ENCODE peak calls at places on chromosomes 1 and 21, in ten cellular contexts. W is A549, N is progenitor cell of endocrine pancreas, R is AG10803, M is fibroblast of mammary gland, G is D721Med, X is dorsolateral prefrontal cortex, A is heart left ventricle, H is kidney, D is heart right ventricle. Y is an unnamed sample.

GRCh38 chr1:31483012-31483946 is 70.3 kb downstream of the SERINC2 start:
- DNase-seq in W (peak; percentile 43), X (no peak), H (no peak), N (no peak), A (no peak), R (peak; percentile 98), M (peak; percentile 100), G (no peak), D (no peak), Y (peak; percentile 50)

GRCh38 chr1:200299571-200299970 is 110.3 kb downstream of the ZNF281 start:
- DNase-seq in A (no peak), W (no peak), X (no peak), G (no peak), N (no peak), R (peak; percentile 73), D (no peak), M (no peak), H (no peak), Y (no peak)

GRCh38 chr1:235404190-235404589 is 37.0 kb downstream of the TBCE start:
- DNase-seq in G (no peak), N (no peak), A (no peak), W (peak; percentile 90), R (no peak), M (no peak), H (no peak), X (no peak), D (no peak), Y (no peak)

GRCh38 chr1:17635811-17636210 is 96.3 kb downstream of the ARHGEF10L start:
- DNase-seq in X (peak; percentile 52), R (no peak), M (no peak), N (no peak), W (no peak), G (no peak), D (peak; percentile 39), H (no peak), A (peak; percentile 55), Y (no peak)

GRCh38 chr1:225426395-225427248 is 1.2 kb downstream of the LBR start:
- DNase-seq in D (peak; percentile 33), A (no peak), W (peak; percentile 30), H (peak; percentile 83), X (no peak), R (peak; percentile 31), N (no peak), G (peak; percentile 31), M (peak; percentile 42), Y (peak; percentile 45)

GRCh38 chr1:78279051-78279450 is 211.7 kb upstream of the PTGFR start:
- DNase-seq in X (no peak), N (no peak), D (no peak), A (no peak), W (no peak), G (no peak), M (peak; percentile 98), R (peak; percentile 97), H (no peak), Y (no peak)

GRCh38 chr1:184037849-184038591 is 492 bp upstream of the COLGALT2 start:
- DNase-seq in R (no peak), M (no peak), N (no peak), W (no peak), H (no peak), G (no peak), A (no peak), X (no peak), D (no peak), Y (no peak)

GRCh38 chr1:114176366-114176765 is 22.7 kb upstream of the SYT6 start:
- DNase-seq in D (no peak), W (no peak), X (no peak), R (no peak), H (no peak), N (no peak), G (no peak), M (no peak), A (no peak), Y (no peak)

GRCh38 chr1:233505130-233505529 is 108.8 kb upstream of the KCNK1 start:
- DNase-seq in H (no peak), G (no peak), A (no peak), D (no peak), X (no peak), M (no peak), W (no peak), N (no peak), R (no peak), Y (no peak)

GRCh38 chr1:119676571-119677206 is 28.6 kb upstream of the ZNF697 start:
- DNase-seq in D (no peak), M (peak; percentile 56), A (no peak), X (no peak), R (no peak), N (no peak), G (no peak), W (no peak), H (no peak), Y (no peak)

GRCh38 chr21:17119466-17120297 is 393.2 kb upstream of the CXADR start:
- DNase-seq in X (no peak), A (no peak), M (no peak), N (no peak), W (no peak), H (no peak), R (no peak), D (no peak), G (no peak), Y (no peak)

GRCh38 chr1:9766759-9767442 is 56.9 kb downstream of the CLSTN1 start:
- DNase-seq in W (peak; percentile 81), A (no peak), X (no peak), D (no peak), M (peak; percentile 99), H (no peak), R (peak; percentile 100), N (no peak), G (no peak), Y (no peak)

GRCh38 chr1:183864611-183865010 is 59.7 kb downstream of the RGL1 start:
- DNase-seq in M (no peak), R (no peak), G (no peak), X (no peak), D (no peak), W (no peak), N (no peak), A (no peak), H (no peak), Y (no peak)

GRCh38 chr1:17587693-17588047 is 48.2 kb downstream of the ARHGEF10L start:
- DNase-seq in D (no peak), M (peak; percentile 71), H (no peak), A (no peak), X (no peak), R (peak; percentile 99), G (no peak), W (peak; percentile 16), N (no peak), Y (no peak)

DNA sequence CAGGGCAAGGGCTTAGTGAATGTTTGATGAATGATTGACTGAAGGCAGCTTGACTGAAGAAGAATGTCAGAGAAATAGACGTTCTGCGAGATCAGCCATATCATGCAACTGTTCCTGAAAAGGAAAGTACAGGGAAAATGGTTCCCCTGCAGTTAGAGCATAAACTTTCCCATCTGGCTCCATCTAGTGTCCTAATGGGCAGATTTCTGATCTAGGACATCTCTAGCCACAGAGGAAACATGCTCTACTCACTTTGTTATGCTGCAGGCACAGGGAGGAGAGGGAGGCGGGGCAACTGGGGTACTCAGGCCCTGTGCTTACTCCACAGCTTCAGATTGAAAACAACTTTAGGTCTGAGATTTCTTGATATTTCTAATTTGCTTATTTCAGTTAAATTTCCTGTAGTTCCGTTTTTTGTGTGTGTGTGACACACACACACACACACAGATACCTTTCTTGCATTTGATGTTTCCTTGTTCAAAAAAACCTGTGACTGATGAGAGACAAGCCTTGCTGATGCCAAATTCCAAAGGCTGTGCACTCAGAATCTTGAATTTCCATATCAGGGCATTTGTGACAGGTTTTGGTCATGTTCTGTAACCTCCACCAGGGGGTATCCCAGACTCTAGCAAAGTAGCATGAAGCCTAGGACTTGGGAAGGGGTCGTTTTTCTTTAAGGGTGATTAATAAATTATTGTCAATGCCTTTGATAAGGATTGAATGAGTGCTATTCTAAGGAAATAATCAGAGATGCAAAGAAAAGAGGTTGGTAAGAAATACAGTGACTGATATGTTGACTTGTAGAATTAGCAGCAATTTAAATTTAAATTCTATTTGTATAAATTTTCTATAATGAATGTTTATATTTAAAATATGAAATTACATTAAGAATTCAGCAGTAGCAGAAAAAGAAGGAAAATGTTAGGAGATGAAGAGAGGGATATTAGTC is 139.7 kb upstream of the BEND5 start:
- DNase-seq in W (peak; percentile 71), M (peak; percentile 73), N (no peak), X (no peak), R (peak; percentile 79), G (no peak), H (no peak), A (no peak), D (no peak), Y (peak; percentile 45)
- TF ChIP-seq CTCF in W (peak; percentile 33), M (peak; percentile 70), N (peak; percentile 73), X (peak; percentile 45), R (peak; percentile 83), G (peak; percentile 72), H (peak; percentile 49), A (no peak), D (no peak), Y (peak; percentile 86)

GRCh38 chr1:6456800-6457466 is 9.0 kb downstream of the TNFRSF25 start:
- DNase-seq in N (no peak), A (no peak), G (no peak), R (no peak), X (no peak), D (no peak), W (no peak), M (no peak), H (no peak), Y (no peak)
- TF ChIP-seq CTCF in N (no peak), A (no peak), G (no peak), R (no peak), X (no peak), D (no peak), W (no peak), M (no peak), H (no peak), Y (no peak)

DNA sequence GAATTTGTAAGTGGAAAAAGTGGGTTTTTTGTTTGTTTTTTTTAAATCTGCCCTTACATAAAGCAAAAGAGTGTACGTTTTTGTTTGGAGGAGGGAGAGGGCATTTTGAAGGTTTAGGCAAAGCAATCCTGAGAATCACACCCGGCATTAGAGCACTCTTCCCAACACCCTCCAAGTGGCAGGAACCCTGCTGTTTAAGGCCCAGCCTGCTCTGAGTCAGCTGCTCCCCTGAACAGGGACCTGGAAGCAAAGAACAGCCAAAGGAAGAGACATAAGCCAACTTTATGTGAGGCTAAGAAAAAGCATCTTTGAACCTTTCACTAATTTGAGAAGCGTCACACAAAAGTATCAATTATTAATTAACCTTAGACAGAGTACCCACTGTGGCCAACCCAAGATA is 16.9 kb downstream of the MTFR1L start:
- DNase-seq in R (no peak), H (no peak), D (no peak), X (no peak), M (no peak), W (no peak), A (no peak), N (no peak), G (no peak), Y (no peak)
- TF ChIP-seq CTCF in R (no peak), H (no peak), D (no peak), X (no peak), M (no peak), W (no peak), A (no peak), N (no peak), G (no peak), Y (no peak)

DNA sequence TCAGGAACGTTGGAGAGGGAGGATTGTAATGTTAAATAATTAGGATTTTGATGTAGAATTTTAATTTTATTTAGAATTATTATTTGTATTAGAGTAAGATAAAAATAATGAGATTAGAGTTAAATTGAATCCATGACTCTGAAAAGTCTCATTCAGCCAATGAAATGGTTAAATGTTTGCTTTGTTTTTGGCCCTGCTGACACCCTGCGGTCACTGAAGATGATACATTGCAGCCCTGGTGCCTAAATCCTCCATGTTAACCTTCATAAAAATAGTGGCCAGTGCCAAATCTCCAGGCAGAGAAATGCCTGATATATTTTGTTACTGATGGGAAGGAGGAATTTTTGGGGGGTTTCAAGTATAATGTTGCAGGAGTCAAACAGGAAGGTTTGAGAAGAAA is 27.3 kb upstream of the RLF start:
- DNase-seq in G (no peak), A (no peak), N (no peak), D (no peak), M (no peak), X (no peak), R (no peak), W (no peak), H (no peak), Y (no peak)
- TF ChIP-seq CTCF in G (peak; percentile 21), A (no peak), N (no peak), D (no peak), M (no peak), X (no peak), R (no peak), W (no peak), H (no peak), Y (no peak)